ENCODE peak calls at places on chromosomes 6 and 20, in four cellular contexts. N, C, H and O are unnamed samples.

GRCh38 chr6:90184334-90185298 is 112.0 kb downstream of the BACH2 start:
- DNase-seq in N (no peak), C (no peak), H (no peak), O (peak)

GRCh38 chr6:109441069-109441816 is 719 bp downstream of the SMPD2 start:
- DNase-seq in N (peak), C (no peak), H (peak), O (peak)

GRCh38 chr6:138541793-138542481 is 42.6 kb upstream of the NHSL1 start:
- DNase-seq in N (no peak), C (no peak), H (no peak), O (no peak)

GRCh38 chr6:30955367-30956042 is 14.7 kb downstream of the MUCL3 start:
- DNase-seq in N (peak), C (peak), H (no peak), O (no peak)

GRCh38 chr6:158413028-158413427 is 100.8 kb downstream of the TULP4 start:
- DNase-seq in N (no peak), C (no peak), H (no peak), O (no peak)

GRCh38 chr20:47487175-47487917 is 14.3 kb upstream of the NCOA3 start:
- DNase-seq in N (no peak), C (no peak), H (no peak), O (peak)

GRCh38 chr20:16759161-16759523 is 11.0 kb downstream of the OTOR start:
- DNase-seq in N (no peak), C (no peak), H (no peak), O (no peak)

GRCh38 chr20:56924976-56925695 is 296.0 kb downstream of the TFAP2C start:
- DNase-seq in N (no peak), C (no peak), H (no peak), O (no peak)

GRCh38 chr6:132964868-132965382 is 150.6 kb downstream of the RPS12 start:
- DNase-seq in N (no peak), C (no peak), H (no peak), O (no peak)

GRCh38 chr20:64188682-64189529 is 24.7 kb downstream of the MYT1 start:
- DNase-seq in N (no peak), C (no peak), H (peak), O (peak)

GRCh38 chr6:31575335-31575901 is at the start of gene TNF:
- DNase-seq in N (no peak), C (no peak), H (peak), O (peak)

GRCh38 chr6:26103770-26104456 is 16.7 kb downstream of the HFE start:
- DNase-seq in N (peak), C (peak), H (peak), O (peak)

GRCh38 chr20:61608275-61609085 is 356.4 kb downstream of the CDH4 start:
- DNase-seq in N (no peak), C (no peak), H (no peak), O (peak)